ENCODE peak calls at places on chromosomes 3 and 15, in four cellular contexts. Y is HT1080, W is astrocyte of the spinal cord, P is posterior cingulate gyrus. N is an unnamed sample.

GRCh38 chr15:40511472-40512133 is 40.8 kb downstream of the CHST14 start:
- DNase-seq in Y (no peak), W (peak), P (no peak), N (peak)

GRCh38 chr3:12875857-12876451 is 34.6 kb upstream of the RPL32 start:
- DNase-seq in Y (no peak), P (no peak), W (no peak), N (peak)

GRCh38 chr15:88243895-88244787 is 12.4 kb downstream of the NTRK3 start:
- DNase-seq in Y (peak), W (peak), P (no peak), N (peak)

GRCh38 chr15:70091649-70092461 is 5.9 kb downstream of the TLE3 start:
- DNase-seq in Y (no peak), W (no peak), P (no peak), N (no peak)

GRCh38 chr3:177968891-177969290 is 567.3 kb upstream of the KCNMB2 start:
- DNase-seq in P (no peak), Y (peak), W (no peak), N (peak)

GRCh38 chr3:81492048-81492447 is 269.4 kb downstream of the GBE1 start:
- DNase-seq in Y (no peak), W (no peak), P (no peak), N (no peak)

GRCh38 chr15:36887214-36888017 is 212.9 kb downstream of the MEIS2 start:
- DNase-seq in Y (no peak), W (no peak), P (no peak), N (peak)

GRCh38 chr3:72678380-72678779 is 169.9 kb downstream of the SHQ1 start:
- DNase-seq in Y (no peak), W (no peak), P (no peak), N (no peak)

GRCh38 chr3:122356402-122356801 is 26.6 kb downstream of the MIX23 start:
- DNase-seq in Y (peak), P (no peak), W (peak), N (peak)

GRCh38 chr3:42557849-42558248 is 23.9 kb downstream of the SEC22C start:
- DNase-seq in P (no peak), Y (peak), W (no peak), N (peak)

GRCh38 chr3:45462522-45463262 is 74.3 kb downstream of the LARS2 start:
- DNase-seq in P (no peak), W (peak), Y (no peak), N (no peak)

GRCh38 chr3:124461838-124462632 is 268.2 kb upstream of the UMPS start:
- DNase-seq in W (no peak), Y (no peak), P (no peak), N (no peak)

GRCh38 chr3:182323898-182324297 is 469.4 kb upstream of the ATP11B start:
- DNase-seq in W (no peak), P (no peak), Y (peak), N (no peak)

GRCh38 chr15:29888651-29889050 is 66.4 kb upstream of the TJP1 start:
- DNase-seq in W (peak), Y (no peak), P (peak), N (peak)

GRCh38 chr3:127750226-127751031 is 71.9 kb downstream of the MGLL start:
- DNase-seq in P (no peak), Y (peak), W (peak), N (peak)